ENCODE peak calls at places on chromosomes 12 and 14, in nine cellular contexts. One of them, this sample, is unnamed.
A peak's percentile ranks its signal among the peaks of the same experiment; 100 is the strongest.

GRCh38 chr12:66418908-66419307 is 116.6 kb downstream of the HELB start:
- DNase-seq in fibroblast of villous mesenchyme: no peak
- DNase-seq in tibial artery: no peak
- DNase-seq in MG63: no peak
- DNase-seq in NCI-H1694 treated with DMSO at 0.1 percent for 48 hours: no peak
- DNase-seq in breast epithelium: no peak
- DNase-seq in amygdala: no peak
- DNase-seq in left lobe of liver: no peak
- DNase-seq in GM13977: no peak
- DNase-seq in this sample: no peak

GRCh38 chr14:46653031-46653775 is 1.6 kb upstream of the RPL10L start:
- DNase-seq in MG63: no peak
- DNase-seq in NCI-H1694 treated with DMSO at 0.1 percent for 48 hours: no peak
- DNase-seq in breast epithelium: no peak
- DNase-seq in GM13977: no peak
- DNase-seq in left lobe of liver: no peak
- DNase-seq in fibroblast of villous mesenchyme: no peak
- DNase-seq in tibial artery: no peak
- DNase-seq in amygdala: no peak
- DNase-seq in this sample: no peak

GRCh38 chr12:124694250-124694649 is 126.8 kb upstream of the NCOR2 start:
- DNase-seq in fibroblast of villous mesenchyme: no peak
- DNase-seq in GM13977: peak; percentile 48
- DNase-seq in NCI-H1694 treated with DMSO at 0.1 percent for 48 hours: peak; percentile 26
- DNase-seq in tibial artery: no peak
- DNase-seq in left lobe of liver: no peak
- DNase-seq in breast epithelium: no peak
- DNase-seq in amygdala: no peak
- DNase-seq in MG63: no peak
- DNase-seq in this sample: peak; percentile 51

GRCh38 chr14:69682607-69683263 is 71.3 kb downstream of the SUSD6 start:
- DNase-seq in MG63: no peak
- DNase-seq in NCI-H1694 treated with DMSO at 0.1 percent for 48 hours: no peak
- DNase-seq in left lobe of liver: no peak
- DNase-seq in GM13977: no peak
- DNase-seq in breast epithelium: no peak
- DNase-seq in amygdala: no peak
- DNase-seq in tibial artery: no peak
- DNase-seq in fibroblast of villous mesenchyme: no peak
- DNase-seq in this sample: peak; percentile 56

GRCh38 chr12:113240395-113240794 is 19.1 kb downstream of the TPCN1 start:
- DNase-seq in left lobe of liver: no peak
- DNase-seq in tibial artery: no peak
- DNase-seq in NCI-H1694 treated with DMSO at 0.1 percent for 48 hours: no peak
- DNase-seq in breast epithelium: no peak
- DNase-seq in fibroblast of villous mesenchyme: no peak
- DNase-seq in MG63: no peak
- DNase-seq in amygdala: no peak
- DNase-seq in GM13977: no peak
- DNase-seq in this sample: peak; percentile 28

GRCh38 chr14:44149597-44149996 is 357.5 kb downstream of the FSCB start:
- DNase-seq in fibroblast of villous mesenchyme: peak; percentile 10
- DNase-seq in GM13977: no peak
- DNase-seq in amygdala: no peak
- DNase-seq in MG63: peak; percentile 3
- DNase-seq in tibial artery: no peak
- DNase-seq in left lobe of liver: peak; percentile 45
- DNase-seq in NCI-H1694 treated with DMSO at 0.1 percent for 48 hours: peak; percentile 34
- DNase-seq in breast epithelium: no peak
- DNase-seq in this sample: peak; percentile 0

GRCh38 chr14:87483651-87484260 is 509.2 kb downstream of the GALC start:
- DNase-seq in amygdala: no peak
- DNase-seq in NCI-H1694 treated with DMSO at 0.1 percent for 48 hours: no peak
- DNase-seq in GM13977: no peak
- DNase-seq in tibial artery: no peak
- DNase-seq in MG63: no peak
- DNase-seq in fibroblast of villous mesenchyme: peak; percentile 3
- DNase-seq in left lobe of liver: no peak
- DNase-seq in breast epithelium: no peak
- DNase-seq in this sample: no peak

GRCh38 chr14:63993992-63994391 is 141.2 kb downstream of the SYNE2 start:
- DNase-seq in fibroblast of villous mesenchyme: peak; percentile 18
- DNase-seq in tibial artery: no peak
- DNase-seq in GM13977: no peak
- DNase-seq in amygdala: no peak
- DNase-seq in left lobe of liver: peak; percentile 53
- DNase-seq in NCI-H1694 treated with DMSO at 0.1 percent for 48 hours: no peak
- DNase-seq in MG63: no peak
- DNase-seq in breast epithelium: no peak
- DNase-seq in this sample: peak; percentile 17

GRCh38 chr12:124861492-124861891 is 2.2 kb downstream of the SCARB1 start:
- DNase-seq in GM13977: no peak
- DNase-seq in breast epithelium: peak; percentile 64
- DNase-seq in MG63: peak; percentile 41
- DNase-seq in NCI-H1694 treated with DMSO at 0.1 percent for 48 hours: no peak
- DNase-seq in tibial artery: peak; percentile 82
- DNase-seq in fibroblast of villous mesenchyme: no peak
- DNase-seq in left lobe of liver: no peak
- DNase-seq in amygdala: peak; percentile 60
- DNase-seq in this sample: peak; percentile 72

GRCh38 chr12:89862511-89863331 is 154.1 kb upstream of the ATP2B1 start:
- DNase-seq in left lobe of liver: no peak
- DNase-seq in fibroblast of villous mesenchyme: peak; percentile 29
- DNase-seq in GM13977: peak; percentile 44
- DNase-seq in amygdala: no peak
- DNase-seq in breast epithelium: no peak
- DNase-seq in NCI-H1694 treated with DMSO at 0.1 percent for 48 hours: no peak
- DNase-seq in MG63: no peak
- DNase-seq in tibial artery: no peak
- DNase-seq in this sample: peak; percentile 92

GRCh38 chr12:121697093-121697698 is 15.4 kb upstream of the TMEM120B start:
- DNase-seq in left lobe of liver: no peak
- DNase-seq in fibroblast of villous mesenchyme: peak; percentile 69
- DNase-seq in breast epithelium: no peak
- DNase-seq in NCI-H1694 treated with DMSO at 0.1 percent for 48 hours: peak; percentile 65
- DNase-seq in amygdala: no peak
- DNase-seq in GM13977: peak; percentile 69
- DNase-seq in tibial artery: no peak
- DNase-seq in MG63: no peak
- DNase-seq in this sample: peak; percentile 69

GRCh38 chr12:9925746-9926393 is 6.3 kb downstream of the CLEC2A start:
- DNase-seq in tibial artery: no peak
- DNase-seq in GM13977: no peak
- DNase-seq in MG63: peak; percentile 24
- DNase-seq in amygdala: no peak
- DNase-seq in fibroblast of villous mesenchyme: peak; percentile 57
- DNase-seq in breast epithelium: no peak
- DNase-seq in NCI-H1694 treated with DMSO at 0.1 percent for 48 hours: no peak
- DNase-seq in left lobe of liver: no peak
- DNase-seq in this sample: peak; percentile 42

GRCh38 chr14:50910495-50911420 is 33.5 kb downstream of the PYGL start:
- DNase-seq in NCI-H1694 treated with DMSO at 0.1 percent for 48 hours: no peak
- DNase-seq in tibial artery: no peak
- DNase-seq in amygdala: no peak
- DNase-seq in GM13977: no peak
- DNase-seq in left lobe of liver: peak; percentile 67
- DNase-seq in breast epithelium: no peak
- DNase-seq in fibroblast of villous mesenchyme: no peak
- DNase-seq in MG63: no peak
- DNase-seq in this sample: no peak

This sample was measured in GM12865.